ENCODE peak calls at places on chromosome 4, in six cellular contexts. H is upper lobe of right lung, A is Ammon's horn, B is right atrium auricular region, N is A549, R is pancreas. J is an unnamed sample.

GRCh38 chr4:77695769-77696168 is 90.1 kb downstream of the CXCL13 start:
- DNase-seq in H (no peak), A (no peak), B (no peak), N (peak), R (no peak), J (no peak)

GRCh38 chr4:2803624-2804448 is 11.0 kb downstream of the SH3BP2 start:
- DNase-seq in H (peak), A (no peak), B (no peak), N (no peak), R (no peak), J (peak)

GRCh38 chr4:91064157-91064853 is 937.1 kb downstream of the CCSER1 start:
- DNase-seq in H (no peak), A (peak), B (no peak), N (peak), R (peak), J (no peak)

GRCh38 chr4:7434766-7435150 is at the start of gene PSAPL1:
- DNase-seq in H (peak), A (no peak), B (no peak), N (peak), R (no peak), J (peak)

GRCh38 chr4:52957220-52957686 is 95.1 kb downstream of the RASL11B start:
- DNase-seq in H (no peak), A (no peak), B (no peak), N (no peak), R (no peak), J (no peak)

GRCh38 chr4:39698424-39699009 is 581 bp downstream of the UBE2K start:
- DNase-seq in H (peak), A (peak), B (no peak), N (no peak), R (peak), J (peak)

GRCh38 chr4:133921280-133922195 is 280.1 kb downstream of the PABPC4L start:
- DNase-seq in H (no peak), A (peak), B (no peak), N (peak), R (no peak), J (no peak)

GRCh38 chr4:3026531-3026930 is 47.8 kb downstream of the HTT-AS start:
- DNase-seq in H (no peak), A (no peak), B (no peak), N (no peak), R (no peak), J (no peak)

GRCh38 chr4:80989921-80990544 is 40.5 kb upstream of the BMP3 start:
- DNase-seq in H (no peak), A (peak), B (no peak), N (peak), R (no peak), J (no peak)

GRCh38 chr4:40247350-40247749 is 50.5 kb downstream of the RHOH start:
- DNase-seq in H (no peak), A (no peak), B (no peak), N (no peak), R (no peak), J (no peak)

GRCh38 chr4:189804884-189805283 is 135.8 kb upstream of the FRG1 start:
- DNase-seq in H (no peak), A (no peak), B (no peak), N (no peak), R (no peak), J (no peak)

GRCh38 chr4:19455196-19455595 is 796.5 kb upstream of the SLIT2 start:
- DNase-seq in H (no peak), A (no peak), B (no peak), N (no peak), R (no peak), J (no peak)

GRCh38 chr4:45030059-45030458 is 303.7 kb upstream of the GNPDA2 start:
- DNase-seq in H (no peak), A (no peak), B (no peak), N (no peak), R (no peak), J (no peak)

GRCh38 chr4:114043116-114043515 is 63.7 kb upstream of the ARSJ start:
- DNase-seq in H (no peak), A (no peak), B (no peak), N (peak), R (no peak), J (no peak)

GRCh38 chr4:88007304-88008132 is at the start of gene PKD2:
- DNase-seq in H (peak), A (peak), B (peak), N (peak), R (peak), J (peak)

GRCh38 chr4:122588453-122589238 is 32.2 kb downstream of the IL21 start:
- DNase-seq in H (no peak), A (peak), B (no peak), N (no peak), R (no peak), J (no peak)

GRCh38 chr4:20512053-20512810 is 188.0 kb upstream of the PACRGL start:
- DNase-seq in H (no peak), A (no peak), B (no peak), N (no peak), R (no peak), J (no peak)

GRCh38 chr4:107757860-107758476 is 37.9 kb upstream of the PAPSS1 start:
- DNase-seq in H (no peak), A (no peak), B (no peak), N (peak), R (no peak), J (no peak)

GRCh38 chr4:158903472-158904043 is 134.7 kb downstream of the FNIP2 start:
- DNase-seq in H (no peak), A (no peak), B (no peak), N (no peak), R (no peak), J (no peak)

GRCh38 chr4:152246659-152247058 is 289.2 kb downstream of the FBXW7 start:
- DNase-seq in H (no peak), A (no peak), B (no peak), N (no peak), R (no peak), J (no peak)

GRCh38 chr4:150769235-150769634 is 187.3 kb downstream of the MAB21L2 start:
- DNase-seq in H (no peak), A (no peak), B (no peak), N (peak), R (peak), J (peak)

GRCh38 chr4:176818531-176818930 is 25.8 kb upstream of the VEGFC start:
- DNase-seq in H (no peak), A (no peak), B (no peak), N (no peak), R (no peak), J (no peak)

GRCh38 chr4:73859614-73860088 is 6.6 kb downstream of the PF4V1 start:
- DNase-seq in H (no peak), A (no peak), B (no peak), N (no peak), R (no peak), J (no peak)

GRCh38 chr4:183142566-183143545 is 43.8 kb downstream of the WWC2 start:
- DNase-seq in H (no peak), A (no peak), B (no peak), N (peak), R (peak), J (peak)

GRCh38 chr4:149713031-149713430 is 102.6 kb downstream of the IQCM start:
- DNase-seq in H (no peak), A (no peak), B (no peak), N (no peak), R (no peak), J (no peak)

GRCh38 chr4:71290074-71290473 is 48.7 kb upstream of the SLC4A4 start:
- DNase-seq in H (no peak), A (no peak), B (no peak), N (no peak), R (no peak), J (no peak)

GRCh38 chr4:7183161-7183560 is 9.2 kb upstream of the SORCS2 start:
- DNase-seq in H (no peak), A (no peak), B (no peak), N (no peak), R (peak), J (no peak)

GRCh38 chr4:6460876-6461275 is 11.5 kb downstream of the PPP2R2C start:
- DNase-seq in H (no peak), A (no peak), B (no peak), N (no peak), R (no peak), J (no peak)

GRCh38 chr4:78517050-78517652 is 34.4 kb upstream of the ANXA3 start:
- DNase-seq in H (no peak), A (peak), B (no peak), N (peak), R (no peak), J (no peak)

GRCh38 chr4:185464887-185465286 is 6.6 kb downstream of the CCDC110 start:
- DNase-seq in H (no peak), A (no peak), B (no peak), N (no peak), R (no peak), J (no peak)

GRCh38 chr4:138841341-138841740 is 174.2 kb upstream of the NOCT start:
- DNase-seq in H (no peak), A (no peak), B (no peak), N (no peak), R (no peak), J (no peak)

GRCh38 chr4:140689628-140690027 is 66.6 kb downstream of the TBC1D9 start:
- DNase-seq in H (no peak), A (no peak), B (no peak), N (no peak), R (no peak), J (no peak)

GRCh38 chr4:17526695-17527477 is 11.9 kb downstream of the CLRN2 start:
- DNase-seq in H (no peak), A (no peak), B (no peak), N (no peak), R (no peak), J (no peak)

GRCh38 chr4:123159479-123159878 is 237.1 kb upstream of the NUDT6 start:
- DNase-seq in H (no peak), A (no peak), B (no peak), N (no peak), R (no peak), J (no peak)

GRCh38 chr4:11471613-11472012 is 42.9 kb upstream of the HS3ST1 start:
- DNase-seq in H (no peak), A (peak), B (no peak), N (no peak), R (no peak), J (no peak)